ENCODE peak calls at places on chromosomes 2 and 18, in nine cellular contexts. G is A673, U is RWPE2, C is HCT116, K is lower lobe of right lung, T is SK-N-SH, L is GM23248, E is HepG2, A is IMR-90. M is an unnamed sample. For H3K9me3, the result is how much of the 10 kb centered on the place peaks cover.

GRCh38 chr2:205270689-205271088 is 411.6 kb upstream of the NRP2 start:
- DNase-seq in K (no peak), G (no peak), T (no peak), L (no peak), E (peak), A (no peak), U (no peak), C (no peak), M (no peak)

GRCh38 chr18:50203801-50204604 is 9.1 kb upstream of the MYO5B start:
- DNase-seq in L (peak), G (peak), E (peak), A (peak), C (peak), U (no peak), K (peak), T (peak), M (no peak)

GRCh38 chr2:119255760-119256573 is 32.3 kb downstream of the STEAP3 start:
- DNase-seq in K (no peak), A (peak), U (no peak), E (peak), L (peak), C (peak), G (peak), T (peak), M (peak)

GRCh38 chr2:230435431-230435830 is 19.4 kb downstream of the SP100 start:
- DNase-seq in U (no peak), L (no peak), C (no peak), E (no peak), K (no peak), T (no peak), A (peak), G (no peak), M (no peak)

GRCh38 chr2:107740300-107740699 is 86.4 kb upstream of the RGPD4 start:
- DNase-seq in C (no peak), L (no peak), G (no peak), U (no peak), E (no peak), A (no peak), K (no peak), T (no peak), M (no peak)

GRCh38 chr2:234694244-234695013 is 197.5 kb upstream of the ARL4C start:
- DNase-seq in L (peak), C (peak), U (no peak), K (no peak), A (peak), G (no peak), T (no peak), E (peak), M (no peak)

GRCh38 chr2:70503896-70504295 is 49.7 kb downstream of the TGFA start:
- DNase-seq in T (no peak), E (peak), A (no peak), K (no peak), C (no peak), G (no peak), L (no peak), U (no peak), M (no peak)

GRCh38 chr2:28361991-28362710 is 30.5 kb upstream of the FOSL2 start:
- DNase-seq in K (no peak), L (no peak), T (no peak), E (no peak), A (no peak), U (no peak), G (no peak), C (no peak), M (no peak)

GRCh38 chr2:230668184-230668938 is 44.3 kb upstream of the CAB39 start:
- DNase-seq in K (peak), G (no peak), L (no peak), C (no peak), U (no peak), A (peak), E (no peak), T (no peak), M (peak)

GRCh38 chr2:217396165-217396564 is 536.3 kb upstream of the TNP1 start:
- DNase-seq in A (peak), K (no peak), E (no peak), U (no peak), C (no peak), T (no peak), G (no peak), L (peak), M (peak)

GRCh38 chr2:61582191-61582590 is 44.0 kb upstream of the XPO1 start:
- DNase-seq in G (no peak), U (no peak), E (no peak), T (no peak), K (no peak), C (no peak), A (no peak), L (no peak), M (no peak)

GRCh38 chr2:38462121-38462634 is 85.1 kb upstream of the ATL2 start:
- DNase-seq in E (no peak), C (peak), G (peak), T (no peak), A (peak), U (peak), K (no peak), L (peak), M (no peak)

GRCh38 chr2:206982360-206982759 is 43.0 kb downstream of the CPO start:
- DNase-seq in U (no peak), T (peak), C (no peak), E (no peak), L (no peak), K (no peak), A (no peak), G (no peak), M (no peak)

GRCh38 chr2:225400060-225400511 is 576 bp downstream of the NYAP2 start:
- DNase-seq in C (no peak), E (peak), K (no peak), T (peak), G (peak), U (no peak), A (peak), L (peak), M (peak)

GRCh38 chr18:56421641-56422040 is 216.8 kb downstream of the TXNL1 start:
- DNase-seq in C (no peak), T (no peak), G (no peak), L (no peak), E (no peak), K (no peak), A (no peak), U (no peak), M (no peak)

GRCh38 chr2:23649819-23650218 is 264.8 kb downstream of the KLHL29 start:
- DNase-seq in U (no peak), E (no peak), K (no peak), A (peak), L (no peak), C (no peak), T (peak), G (no peak), M (no peak)

GRCh38 chr2:216431457-216431856 is 19.2 kb downstream of the SMARCAL1 start:
- DNase-seq in T (no peak), C (no peak), U (no peak), K (no peak), A (no peak), L (no peak), E (no peak), G (no peak), M (no peak)

GRCh38 chr2:111667542-111668273 is 216.3 kb downstream of the ANAPC1 start:
- DNase-seq in T (no peak), C (no peak), E (peak), G (peak), K (no peak), L (peak), U (no peak), A (peak), M (peak)

GRCh38 chr2:46188041-46188715 is 109.0 kb upstream of the EPAS1 start:
- DNase-seq in L (no peak), U (no peak), K (no peak), A (no peak), T (no peak), G (no peak), E (no peak), C (no peak), M (peak)

GRCh38 chr2:157922341-157922740 is 46.2 kb upstream of the ACVR1 start:
- DNase-seq in G (no peak), L (no peak), U (no peak), E (no peak), C (no peak), K (no peak), T (no peak), A (no peak), M (no peak)

GRCh38 chr18:72107647-72108046 is 436.5 kb downstream of the CBLN2 start:
- DNase-seq in E (no peak), T (no peak), K (no peak), C (no peak), U (no peak), A (no peak), L (no peak), G (peak), M (no peak)

GRCh38 chr2:66833036-66833435 is 398.1 kb downstream of the MEIS1 start:
- DNase-seq in A (peak), U (no peak), E (no peak), T (no peak), C (no peak), G (no peak), K (no peak), L (no peak), M (no peak)

GRCh38 chr2:13650586-13651180 is 933.9 kb downstream of the TRIB2 start:
- DNase-seq in K (no peak), U (no peak), G (peak), E (no peak), A (no peak), C (no peak), T (no peak), L (peak), M (no peak)

GRCh38 chr2:193966590-193966989 is 1690.4 kb upstream of the SLC39A10 start:
- DNase-seq in U (peak), T (no peak), C (peak), G (no peak), E (no peak), K (no peak), L (peak), A (peak), M (no peak)

GRCh38 chr2:173150087-173150486 is 74.4 kb downstream of the MAP3K20 start:
- DNase-seq in C (no peak), E (no peak), K (no peak), A (peak), T (no peak), U (no peak), G (no peak), L (peak), M (no peak)

GRCh38 chr2:138182276-138182675 is 218.0 kb downstream of the HNMT start:
- DNase-seq in G (no peak), U (no peak), E (no peak), T (no peak), K (no peak), A (no peak), L (no peak), C (no peak), M (no peak)

GRCh38 chr2:239897596-239898235 is 127.4 kb downstream of the NDUFA10 start:
- DNase-seq in G (no peak), T (no peak), A (no peak), U (no peak), E (no peak), L (no peak), C (no peak), K (no peak), M (no peak)

GRCh38 chr18:26159353-26159752 is 25.7 kb downstream of the PSMA8 start:
- DNase-seq in T (no peak), U (no peak), L (peak), E (no peak), K (no peak), A (no peak), C (peak), G (peak), M (no peak)

GRCh38 chr2:125696573-125696972 is 959.4 kb upstream of the GYPC start:
- DNase-seq in T (no peak), K (no peak), U (no peak), C (no peak), G (no peak), L (no peak), E (no peak), A (no peak), M (no peak)

GRCh38 chr2:17300141-17300540 is 218.1 kb downstream of the RAD51AP2 start:
- DNase-seq in E (no peak), T (no peak), C (no peak), U (no peak), G (peak), K (no peak), L (peak), A (peak), M (no peak)

GRCh38 chr18:44871771-44872170 is 191.1 kb downstream of the SETBP1 start:
- DNase-seq in K (no peak), C (no peak), U (no peak), A (no peak), G (no peak), L (no peak), E (no peak), T (no peak), M (no peak)

GRCh38 chr2:529425-529824 is 147.8 kb downstream of the TMEM18 start:
- DNase-seq in C (peak), K (no peak), G (peak), U (no peak), E (peak), L (peak), T (peak), A (peak), M (no peak)

GRCh38 chr18:38695559-38696270 is 1130.1 kb upstream of the CELF4 start:
- DNase-seq in G (no peak), L (peak), T (no peak), K (no peak), A (no peak), C (no peak), E (no peak), U (no peak), M (no peak)

GRCh38 chr18:68840554-68841263 is 42.8 kb downstream of the CCDC102B start:
- DNase-seq in L (peak), K (no peak), C (peak), E (peak), U (no peak), G (peak), A (peak), T (no peak), M (peak)

GRCh38 chr2:54605836-54606235 is 117.6 kb upstream of the EML6 start:
- DNase-seq in C (no peak), L (peak), T (no peak), A (peak), E (no peak), U (no peak), K (no peak), G (no peak), M (no peak)

GRCh38 chr2:212033888-212034287 is 504.7 kb downstream of the ERBB4 start:
- DNase-seq in A (no peak), G (peak), K (no peak), C (no peak), L (no peak), E (no peak), T (no peak), U (no peak), M (no peak)

GRCh38 chr2:66733361-66733760 is 298.4 kb downstream of the MEIS1 start:
- DNase-seq in L (no peak), G (no peak), E (no peak), T (no peak), K (no peak), U (no peak), C (no peak), A (no peak), M (no peak)

GRCh38 chr2:23487735-23488492 is 102.9 kb downstream of the KLHL29 start:
- DNase-seq in G (no peak), K (no peak), U (peak), C (peak), E (no peak), A (peak), T (no peak), L (peak), M (peak)

GRCh38 chr2:209525336-209525735 is 101.5 kb downstream of the MAP2 start:
- DNase-seq in G (peak), L (peak), T (no peak), K (no peak), E (no peak), C (no peak), U (no peak), A (no peak), M (no peak)

GRCh38 chr2:39715822-39716221 is 50.1 kb downstream of the TMEM178A start:
- DNase-seq in U (no peak), C (no peak), E (no peak), G (no peak), T (no peak), K (no peak), L (no peak), A (no peak), M (no peak)

GRCh38 chr2:224190871-224191270 is 151.8 kb upstream of the SERPINE2 start:
- DNase-seq in L (peak), K (no peak), U (no peak), E (no peak), G (no peak), T (no peak), C (no peak), A (peak), M (no peak)
- H3K9me3 ChIP-seq in L (under half), K (under half), U (under half), E (under half), G (under half), T (under half), C (under half), A (under half), M (under half)

GRCh38 chr18:60893331-60894114 is 439.7 kb upstream of the CDH20 start:
- DNase-seq in K (no peak), G (no peak), U (no peak), A (no peak), L (no peak), E (no peak), C (no peak), T (no peak), M (no peak)
- H3K27ac ChIP-seq in K (no peak), G (no peak), U (peak), A (no peak), L (no peak), E (no peak), C (no peak), T (no peak), M (no peak)

GRCh38 chr2:219388127-219388844 is 574 bp upstream of the DNPEP start:
- DNase-seq in C (peak), G (peak), T (peak), K (peak), L (peak), E (peak), A (peak), U (peak), M (peak)

GRCh38 chr2:219386532-219387280 is 1.0 kb downstream of the DNPEP start:
- DNase-seq in G (peak), A (no peak), L (peak), T (no peak), E (no peak), K (peak), U (no peak), C (no peak), M (no peak)

GRCh38 chr2:219385958-219386520 is 1.7 kb downstream of the DNPEP start:
- DNase-seq in T (no peak), C (no peak), E (no peak), L (no peak), K (no peak), G (no peak), A (no peak), U (no peak), M (no peak)

GRCh38 chr2:219387284-219388126 is at the start of gene DNPEP:
- DNase-seq in G (peak), E (peak), A (peak), C (peak), K (peak), T (peak), U (peak), L (peak), M (peak)

DNA sequence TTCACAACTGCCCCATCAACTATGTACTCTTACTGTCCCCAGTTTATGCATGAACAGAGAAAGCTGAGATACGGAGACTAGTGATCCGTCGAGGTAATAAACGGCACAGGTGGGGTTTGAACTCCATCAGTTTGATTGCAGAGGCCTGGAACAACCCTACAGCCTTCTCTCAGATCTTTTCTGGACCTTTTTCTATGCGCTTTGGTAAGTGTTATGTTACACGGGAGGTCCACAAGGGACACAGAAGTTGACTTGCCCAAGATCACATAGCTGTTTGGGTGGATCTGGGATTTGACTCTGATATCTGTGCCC is 1.1 kb upstream of the DNPEP start:
- DNase-seq in L (no peak), C (no peak), K (no peak), A (no peak), G (no peak), T (no peak), E (no peak), U (no peak), M (no peak)
- H3K4me3 ChIP-seq in L (peak), C (peak), K (peak), A (peak), G (peak), T (no peak), E (peak), U (peak), M (peak)

GRCh38 chr2:10778724-10779115 is 33.9 kb downstream of the PDIA6 start:
- DNase-seq in U (no peak), K (no peak), E (no peak), G (no peak), T (peak), A (no peak), L (no peak), C (no peak), M (no peak)
- H3K9me3 ChIP-seq in U (under half), K (under half), E (under half), G (under half), T (under half), A (under half), L (under half), C (under half), M (under half)

DNA sequence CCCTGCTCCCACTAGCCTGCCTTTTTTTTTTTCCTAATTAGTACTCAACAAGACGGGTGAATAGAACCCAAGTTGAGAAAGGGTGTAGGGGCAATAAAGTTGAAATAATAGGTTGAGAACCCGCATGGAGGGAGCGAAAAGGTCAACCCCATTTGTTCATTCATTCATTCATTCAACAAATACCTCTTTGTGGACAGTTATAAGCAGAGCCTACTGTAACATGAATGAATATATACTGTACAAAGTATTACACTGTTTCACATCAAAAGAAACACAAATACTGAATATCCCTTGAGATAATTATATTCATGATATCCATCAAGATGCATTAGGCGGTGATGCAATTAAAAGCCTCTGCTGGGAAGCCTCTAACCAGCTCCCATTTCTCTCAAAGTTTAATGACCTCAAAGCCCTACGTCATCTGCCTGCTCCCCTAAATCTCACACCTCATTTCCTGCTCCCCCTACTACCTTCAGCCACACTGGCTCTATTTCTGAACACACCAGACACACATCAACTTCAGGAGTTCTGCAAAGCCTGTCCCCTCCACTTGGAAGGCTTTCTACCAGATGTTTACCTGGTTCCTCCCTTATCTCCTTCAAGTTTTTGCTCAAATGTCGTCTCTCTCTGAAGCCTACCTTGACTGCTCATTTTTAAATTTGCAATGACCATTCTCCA is 1.4 kb upstream of the NBAS start:
- DNase-seq in L (no peak), A (no peak), G (no peak), T (no peak), E (no peak), U (no peak), C (no peak), K (no peak), M (no peak)
- H3K27ac ChIP-seq in L (peak), A (no peak), G (no peak), T (no peak), E (no peak), U (no peak), C (no peak), K (peak), M (no peak)

DNA sequence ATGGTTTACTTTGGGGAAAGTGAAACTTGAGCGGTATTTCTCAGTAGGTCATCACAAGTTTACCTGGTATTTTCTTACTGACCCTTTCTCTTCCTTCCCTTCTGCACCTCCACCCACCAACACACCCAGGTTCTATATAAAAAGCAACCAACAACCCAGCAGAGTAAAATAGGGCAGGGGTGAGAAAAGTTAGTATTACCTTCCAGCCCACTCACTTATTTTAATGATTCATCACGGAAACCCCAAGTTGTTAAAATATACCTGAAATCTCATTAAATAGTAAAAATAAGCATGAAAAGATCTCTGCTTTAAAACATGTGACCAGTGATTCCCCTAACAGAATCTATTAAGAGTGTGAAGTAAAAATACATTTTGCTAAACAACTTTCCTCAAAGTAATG is 306.1 kb downstream of the ZEB2 start:
- DNase-seq in G (no peak), C (no peak), E (no peak), A (no peak), L (no peak), U (no peak), K (no peak), T (no peak), M (no peak)
- H3K4me3 ChIP-seq in G (no peak), C (no peak), E (no peak), A (no peak), L (no peak), U (no peak), K (no peak), T (no peak), M (no peak)

DNA sequence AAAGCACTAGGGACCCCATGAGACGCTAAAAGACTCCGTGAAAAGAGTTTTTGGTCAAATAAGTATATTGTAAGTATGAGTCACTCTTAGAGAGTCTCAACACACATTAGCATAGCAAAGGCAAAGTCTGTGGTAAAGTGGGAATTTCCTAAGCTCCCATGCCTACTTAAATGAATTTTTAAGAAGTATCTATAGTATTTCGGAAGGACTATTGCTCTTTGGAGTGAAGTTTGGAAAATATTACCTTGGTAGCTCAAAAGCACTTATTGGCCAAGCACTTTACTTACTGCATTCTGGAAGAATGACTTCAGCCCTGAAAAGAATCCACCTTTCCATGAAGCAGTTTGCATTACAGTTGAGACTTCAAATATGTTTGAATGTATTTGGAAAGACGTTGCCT is 57.1 kb downstream of the CAVIN2 start:
- DNase-seq in A (peak), L (no peak), G (peak), T (no peak), U (no peak), K (no peak), E (no peak), C (no peak), M (no peak)
- H3K9me3 ChIP-seq in A (under half), L (under half), G (under half), T (under half), U (under half), K (under half), E (under half), C (under half), M (under half)